ENCODE peak calls at places on chromosome 4, in five cellular contexts. V, W, C, B and Z are unnamed samples.
A peak's percentile ranks its signal among the peaks of the same experiment; 100 is the strongest.

GRCh38 chr4:76582074-76582816 is 147.2 kb downstream of the SHROOM3 start:
- DNase-seq in C (no peak), V (no peak), B (no peak), W (no peak), Z (no peak)

GRCh38 chr4:86918539-86919072 is 16.2 kb upstream of the AFF1 start:
- DNase-seq in B (no peak), W (no peak), V (peak; percentile 13), C (no peak), Z (no peak)

GRCh38 chr4:57553695-57554094 is 443.5 kb upstream of the IGFBP7 start:
- DNase-seq in W (no peak), C (no peak), V (no peak), B (no peak), Z (no peak)

GRCh38 chr4:1870328-1870577 is 940 bp upstream of the NSD2 start:
- DNase-seq in V (peak; percentile 95), B (peak; percentile 45), W (peak; percentile 92), C (peak; percentile 93), Z (peak; percentile 74)

GRCh38 chr4:56424697-56425514 is 10.5 kb downstream of the PPAT start:
- DNase-seq in W (no peak), V (peak; percentile 46), C (no peak), B (no peak), Z (peak; percentile 38)

GRCh38 chr4:108574402-108574801 is 46.0 kb upstream of the RPL34 start:
- DNase-seq in W (no peak), B (no peak), V (no peak), C (no peak), Z (no peak)

GRCh38 chr4:92551616-92552015 is 247.8 kb downstream of the GRID2 start:
- DNase-seq in V (no peak), B (no peak), W (no peak), C (no peak), Z (no peak)

GRCh38 chr4:155371432-155372043 is 5.2 kb downstream of the MAP9 start:
- DNase-seq in C (no peak), B (no peak), W (no peak), V (no peak), Z (no peak)

GRCh38 chr4:2271279-2272025 is 9.5 kb upstream of the MXD4 start:
- DNase-seq in B (no peak), V (no peak), C (no peak), W (no peak), Z (no peak)

GRCh38 chr4:83561381-83561780 is 25.5 kb downstream of the GPAT3 start:
- DNase-seq in V (peak; percentile 71), B (no peak), C (no peak), W (no peak), Z (no peak)

GRCh38 chr4:72591547-72591946 is 22.5 kb upstream of the ADAMTS3 start:
- DNase-seq in C (no peak), V (no peak), W (no peak), B (no peak), Z (no peak)

GRCh38 chr4:125322363-125322730 is 7.6 kb downstream of the FAT4 start:
- DNase-seq in C (no peak), B (no peak), W (no peak), V (no peak), Z (no peak)

GRCh38 chr4:40576651-40577480 is 52.8 kb downstream of the RBM47 start:
- DNase-seq in B (peak; percentile 8), V (peak; percentile 96), C (peak; percentile 83), W (peak; percentile 81), Z (peak; percentile 25)

GRCh38 chr4:1449833-1450741 is 43.8 kb upstream of the NKX1-1 start:
- DNase-seq in C (peak; percentile 54), B (no peak), V (no peak), W (peak; percentile 53), Z (no peak)

GRCh38 chr4:59728496-59728895 is 1471.6 kb upstream of the ADGRL3 start:
- DNase-seq in V (no peak), C (no peak), W (no peak), B (no peak), Z (no peak)

GRCh38 chr4:2875556-2875955 is 31.9 kb downstream of the ADD1 start:
- DNase-seq in C (no peak), B (no peak), W (no peak), V (no peak), Z (no peak)

GRCh38 chr4:78612398-78613005 is 60.9 kb downstream of the ANXA3 start:
- DNase-seq in B (peak; percentile 0), W (no peak), V (peak; percentile 59), C (no peak), Z (no peak)

GRCh38 chr4:56129431-56129861 is 180.7 kb downstream of the CEP135 start:
- DNase-seq in W (no peak), V (peak; percentile 16), C (no peak), B (no peak), Z (no peak)

GRCh38 chr4:139085141-139085540 is 69.6 kb downstream of the NOCT start:
- DNase-seq in W (no peak), B (no peak), V (no peak), C (no peak), Z (no peak)

GRCh38 chr4:157739237-157739636 is 433.6 kb downstream of the GASK1B start:
- DNase-seq in W (no peak), V (no peak), B (no peak), C (no peak), Z (peak; percentile 22)

GRCh38 chr4:2261110-2261852 is 628 bp downstream of the MXD4 start:
- DNase-seq in C (peak; percentile 73), W (peak; percentile 78), B (no peak), V (peak; percentile 54), Z (peak; percentile 51)

GRCh38 chr4:11367371-11367770 is 61.3 kb downstream of the HS3ST1 start:
- DNase-seq in V (peak; percentile 36), B (no peak), W (peak; percentile 83), C (peak; percentile 93), Z (peak; percentile 79)

GRCh38 chr4:73871911-73872310 is 2.7 kb downstream of the CXCL1 start:
- DNase-seq in V (no peak), B (no peak), W (no peak), C (no peak), Z (no peak)

GRCh38 chr4:11312389-11312788 is 116.3 kb downstream of the HS3ST1 start:
- DNase-seq in C (no peak), B (no peak), V (no peak), W (no peak), Z (no peak)

GRCh38 chr4:15848191-15848842 is 70.2 kb downstream of the CD38 start:
- DNase-seq in V (no peak), B (no peak), W (no peak), C (no peak), Z (no peak)

GRCh38 chr4:13530823-13531608 is 13.3 kb downstream of the NKX3-2 start:
- DNase-seq in B (no peak), C (peak; percentile 49), W (no peak), V (no peak), Z (no peak)
- H3K4me3 ChIP-seq in B (no peak overlapping the region), C (no peak overlapping the region), W (no peak overlapping the region), V (no peak overlapping the region), Z (no peak overlapping the region)

DNA sequence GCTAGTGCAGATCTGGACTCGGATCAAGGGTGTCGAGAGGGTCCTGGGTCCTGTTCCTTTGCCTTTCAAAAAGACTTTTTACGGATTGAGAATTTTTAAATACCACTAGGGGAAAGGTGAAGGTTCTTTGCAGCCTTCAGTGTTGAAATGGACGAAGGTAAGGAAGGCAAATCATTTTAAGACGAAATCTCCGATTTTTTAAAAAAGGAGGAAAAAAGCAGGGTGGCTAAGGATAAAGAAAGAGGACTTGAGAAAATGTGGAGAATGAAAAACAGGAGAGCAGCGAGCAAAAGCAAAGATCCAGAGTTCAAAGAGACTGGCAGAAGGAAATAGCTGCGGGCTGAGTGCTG is 333 bp downstream of the EPHA5 start:
- DNase-seq in W (no peak), B (no peak), V (no peak), C (no peak), Z (no peak)
- H3K27ac ChIP-seq in W (no peak overlapping the region), B (no peak overlapping the region), V (no peak overlapping the region), C (peak overlapping the region; percentile 14), Z (peak overlapping the region; percentile 35)

DNA sequence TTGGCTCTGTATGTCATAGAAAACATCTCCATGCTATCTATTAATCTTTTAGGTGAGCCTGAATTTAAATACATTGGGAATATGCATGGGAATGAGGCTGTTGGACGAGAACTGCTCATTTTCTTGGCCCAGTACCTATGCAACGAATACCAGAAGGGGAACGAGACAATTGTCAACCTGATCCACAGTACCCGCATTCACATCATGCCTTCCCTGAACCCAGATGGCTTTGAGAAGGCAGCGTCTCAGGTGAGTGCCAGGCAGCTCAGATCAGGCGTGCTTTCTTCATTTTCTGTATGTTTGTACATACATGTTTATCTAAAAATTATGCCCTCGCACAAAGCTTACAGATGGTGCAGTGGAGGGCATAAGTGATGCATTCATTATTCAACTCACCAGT is 85.5 kb downstream of the CPE start:
- DNase-seq in W (no peak), B (no peak), C (no peak), V (no peak), Z (no peak)
- TF ChIP-seq POLR2A in W (no peak), B (no peak), C (no peak), V (no peak), Z (no peak)

DNA sequence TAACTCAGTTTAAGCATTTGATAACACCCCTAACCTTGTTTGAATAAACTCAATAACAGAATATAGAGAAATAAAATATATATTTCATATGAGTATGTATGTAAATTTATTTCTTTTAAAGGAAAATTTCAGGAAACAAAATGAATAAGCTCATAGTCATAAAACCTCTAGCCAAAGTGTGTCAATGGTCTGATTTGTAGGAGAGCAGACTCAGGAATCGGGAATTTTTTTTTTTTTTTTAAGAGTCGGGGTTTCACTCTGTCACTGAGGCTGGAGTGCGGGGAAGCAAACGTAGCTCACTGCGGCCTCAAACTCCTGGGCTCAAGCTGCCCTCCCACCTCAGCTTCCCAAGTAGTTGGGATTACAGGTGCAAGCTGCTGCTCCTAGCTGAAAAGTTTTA is 2.4 kb downstream of the PKD2 start:
- DNase-seq in C (no peak), W (no peak), V (no peak), B (no peak), Z (no peak)
- H3K4me3 ChIP-seq in C (peak overlapping the region; percentile 94), W (no peak overlapping the region), V (no peak overlapping the region), B (no peak overlapping the region), Z (peak overlapping the region; percentile 71)

GRCh38 chr4:6687947-6688878 is 5.5 kb upstream of the S100P start:
- DNase-seq in W (no peak), B (no peak), V (no peak), C (no peak), Z (no peak)
- H3K27ac ChIP-seq in W (peak overlapping the region; percentile 76), B (peak overlapping the region; percentile 69), V (no peak overlapping the region), C (no peak overlapping the region), Z (no peak overlapping the region)